ENCODE peak calls at places on chromosomes 5 and 9, in nine cellular contexts. F is hepatocyte, A is GM23338, R is mammary epithelial cell, E is aorta, K is brain microvascular endothelial cell, J is transverse colon, D is iPS DF 6.9, H is heart left ventricle. O is an unnamed sample. For H3K36me3, the result is how much of the 10 kb centered on the place peaks cover.

GRCh38 chr5:591746-592145 is 20.4 kb upstream of the CEP72 start:
- DNase-seq in F (no peak), A (no peak), R (no peak), E (no peak), K (no peak), J (no peak), D (no peak), H (no peak), O (no peak)

GRCh38 chr9:31028137-31028536 is 1356.3 kb upstream of the ACO1 start:
- DNase-seq in F (no peak), A (no peak), R (no peak), E (no peak), K (no peak), J (no peak), D (no peak), H (no peak), O (no peak)

GRCh38 chr9:14313378-14313940 is 482 bp downstream of the NFIB start:
- DNase-seq in F (peak), A (peak), R (no peak), E (no peak), K (peak), J (peak), D (no peak), H (no peak), O (no peak)

GRCh38 chr9:105457560-105458294 is 9.9 kb downstream of the FSD1L start:
- DNase-seq in F (no peak), A (no peak), R (peak), E (no peak), K (no peak), J (no peak), D (no peak), H (peak), O (no peak)

GRCh38 chr9:112820886-112821285 is 69.8 kb downstream of the SLC46A2 start:
- DNase-seq in F (no peak), A (no peak), R (peak), E (no peak), K (peak), J (no peak), D (no peak), H (no peak), O (no peak)

GRCh38 chr9:37745970-37746369 is 7.6 kb upstream of the TRMT10B start:
- DNase-seq in F (no peak), A (no peak), R (no peak), E (no peak), K (no peak), J (no peak), D (no peak), H (no peak), O (no peak)

GRCh38 chr5:72408602-72409001 is 88.4 kb downstream of the PTCD2 start:
- DNase-seq in F (peak), A (no peak), R (no peak), E (no peak), K (no peak), J (no peak), D (no peak), H (no peak), O (no peak)

GRCh38 chr9:6904366-6904765 is 146.6 kb downstream of the KDM4C start:
- DNase-seq in F (no peak), A (no peak), R (no peak), E (no peak), K (no peak), J (no peak), D (no peak), H (no peak), O (no peak)

GRCh38 chr5:173917788-173918786 is 29.9 kb downstream of the CPEB4 start:
- DNase-seq in F (peak), A (peak), R (peak), E (peak), K (peak), J (peak), D (peak), H (peak), O (peak)

GRCh38 chr5:31664566-31664965 is 25.6 kb downstream of the PDZD2 start:
- DNase-seq in F (no peak), A (peak), R (peak), E (no peak), K (no peak), J (no peak), D (peak), H (no peak), O (no peak)

GRCh38 chr9:106575903-106576755 is 286.8 kb upstream of the ZNF462 start:
- DNase-seq in F (no peak), A (no peak), R (no peak), E (no peak), K (no peak), J (no peak), D (no peak), H (no peak), O (no peak)

GRCh38 chr9:87725356-87725899 is 491 bp upstream of the CTSL start:
- DNase-seq in F (peak), A (peak), R (no peak), E (peak), K (peak), J (no peak), D (no peak), H (peak), O (no peak)

GRCh38 chr5:40292006-40292405 is 387.7 kb upstream of the PTGER4 start:
- DNase-seq in F (no peak), A (no peak), R (no peak), E (no peak), K (no peak), J (no peak), D (no peak), H (no peak), O (no peak)

GRCh38 chr9:133592731-133593409 is 16.3 kb downstream of the FAM163B start:
- DNase-seq in F (no peak), A (no peak), R (no peak), E (no peak), K (no peak), J (no peak), D (no peak), H (peak), O (no peak)

GRCh38 chr5:173963867-173964429 is 25.0 kb upstream of the C5orf47 start:
- DNase-seq in F (peak), A (peak), R (peak), E (no peak), K (no peak), J (peak), D (no peak), H (no peak), O (peak)

GRCh38 chr9:86280580-86280979 is 1.8 kb downstream of the ISCA1 start:
- DNase-seq in F (no peak), A (no peak), R (no peak), E (no peak), K (no peak), J (no peak), D (no peak), H (no peak), O (no peak)

GRCh38 chr5:135020111-135020895 is 13.7 kb downstream of the PITX1 start:
- DNase-seq in F (no peak), A (no peak), R (no peak), E (peak), K (no peak), J (no peak), D (no peak), H (no peak), O (no peak)

GRCh38 chr5:14753947-14754346 is 89.4 kb downstream of the OTULIN start:
- DNase-seq in F (no peak), A (no peak), R (no peak), E (no peak), K (no peak), J (no peak), D (no peak), H (no peak), O (no peak)

GRCh38 chr5:180399931-180400330 is 46.8 kb upstream of the GFPT2 start:
- DNase-seq in F (no peak), A (no peak), R (no peak), E (peak), K (no peak), J (no peak), D (no peak), H (no peak), O (no peak)

GRCh38 chr5:39657943-39658342 is 233.2 kb upstream of the DAB2 start:
- DNase-seq in F (no peak), A (no peak), R (no peak), E (no peak), K (no peak), J (no peak), D (no peak), H (no peak), O (no peak)

GRCh38 chr9:93601063-93601462 is 24.7 kb downstream of the PHF2 start:
- DNase-seq in F (no peak), A (no peak), R (no peak), E (peak), K (no peak), J (no peak), D (no peak), H (no peak), O (no peak)

GRCh38 chr5:110087829-110088228 is 398.1 kb downstream of the MAN2A1 start:
- DNase-seq in F (peak), A (no peak), R (no peak), E (no peak), K (no peak), J (no peak), D (no peak), H (no peak), O (no peak)

GRCh38 chr5:31935702-31936347 is 238.3 kb downstream of the GOLPH3 start:
- DNase-seq in F (peak), A (no peak), R (no peak), E (no peak), K (no peak), J (no peak), D (no peak), H (no peak), O (no peak)

GRCh38 chr9:72309366-72310133 is 55.5 kb downstream of the ZFAND5 start:
- DNase-seq in F (peak), A (no peak), R (peak), E (no peak), K (no peak), J (no peak), D (no peak), H (no peak), O (no peak)

GRCh38 chr5:8843766-8844165 is 702.1 kb downstream of the SEMA5A start:
- DNase-seq in F (peak), A (no peak), R (no peak), E (no peak), K (peak), J (no peak), D (no peak), H (peak), O (peak)

GRCh38 chr5:167352801-167353200 is 938.6 kb upstream of the WWC1 start:
- DNase-seq in F (no peak), A (no peak), R (no peak), E (no peak), K (no peak), J (no peak), D (no peak), H (no peak), O (no peak)

GRCh38 chr9:80906728-80907127 is 782.6 kb downstream of the TLE1 start:
- DNase-seq in F (no peak), A (no peak), R (no peak), E (peak), K (no peak), J (no peak), D (no peak), H (no peak), O (no peak)

GRCh38 chr5:74578356-74579044 is 62.0 kb downstream of the ENC1 start:
- DNase-seq in F (no peak), A (no peak), R (peak), E (no peak), K (no peak), J (no peak), D (no peak), H (no peak), O (no peak)

GRCh38 chr5:136028090-136028489 is 698 bp upstream of the TGFBI start:
- DNase-seq in F (no peak), A (no peak), R (no peak), E (no peak), K (no peak), J (no peak), D (no peak), H (no peak), O (no peak)

GRCh38 chr9:35645736-35646582 is 4.8 kb downstream of the SIT1 start:
- DNase-seq in F (peak), A (peak), R (peak), E (no peak), K (no peak), J (peak), D (no peak), H (peak), O (peak)

GRCh38 chr5:177465044-177465443 is 8.4 kb downstream of the DBN1 start:
- DNase-seq in F (no peak), A (no peak), R (no peak), E (no peak), K (no peak), J (no peak), D (no peak), H (no peak), O (no peak)
- H3K36me3 ChIP-seq in F (under half), A (half or more), R (under half), E (under half), K (half or more), J (under half), D (half or more), H (under half), O (under half)

GRCh38 chr5:139669681-139670368 is 21.7 kb downstream of the CXXC5 start:
- DNase-seq in F (no peak), A (no peak), R (no peak), E (no peak), K (no peak), J (peak), D (no peak), H (peak), O (peak)

GRCh38 chr5:139670369-139671095 is 22.4 kb downstream of the CXXC5 start:
- DNase-seq in F (no peak), A (no peak), R (no peak), E (no peak), K (no peak), J (peak), D (no peak), H (no peak), O (no peak)

GRCh38 chr5:139668924-139669680 is 21.0 kb downstream of the CXXC5 start:
- DNase-seq in F (no peak), A (no peak), R (no peak), E (no peak), K (no peak), J (no peak), D (no peak), H (no peak), O (no peak)

GRCh38 chr5:139668064-139668880 is 20.1 kb downstream of the CXXC5 start:
- DNase-seq in F (peak), A (peak), R (peak), E (no peak), K (no peak), J (no peak), D (no peak), H (peak), O (no peak)

DNA sequence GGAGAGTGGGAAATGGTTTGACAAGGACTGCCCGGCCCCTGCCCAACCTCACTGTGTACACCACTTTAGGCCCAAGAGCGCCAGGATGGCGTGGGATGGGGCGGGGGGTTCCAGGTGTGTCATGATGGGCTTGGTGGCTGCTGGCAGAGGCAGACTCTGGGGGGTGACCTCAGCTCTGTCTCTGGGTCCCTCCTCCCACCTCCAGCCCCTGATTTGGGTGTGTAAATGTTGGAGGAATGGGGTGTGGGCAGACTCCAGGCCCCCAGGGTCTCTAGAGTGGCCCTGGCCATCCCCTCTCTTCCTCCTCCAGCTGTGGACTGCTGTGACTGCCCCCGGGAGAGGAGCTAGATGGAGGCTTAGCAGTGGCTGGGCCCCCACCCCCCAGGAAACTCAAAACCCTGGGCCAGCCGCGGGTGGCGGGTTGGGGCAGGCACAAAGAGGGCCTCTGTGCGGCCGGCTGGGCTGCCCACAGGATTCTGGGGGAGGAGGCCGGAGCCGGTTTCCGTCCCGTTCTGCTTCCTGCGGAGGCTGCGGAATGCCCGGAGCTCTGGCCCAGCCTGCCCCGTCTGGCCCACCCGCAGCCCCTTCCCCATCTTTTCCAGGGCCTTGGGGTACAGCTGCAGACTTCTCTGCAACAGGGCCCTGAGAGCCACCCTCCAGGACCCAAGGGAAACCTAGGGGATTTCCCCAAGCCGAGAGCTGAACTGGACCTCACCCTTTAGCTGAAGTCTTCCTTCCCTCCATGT is 23.1 kb downstream of the CXXC5 start:
- DNase-seq in F (no peak), A (no peak), R (peak), E (no peak), K (no peak), J (no peak), D (no peak), H (peak), O (peak)
- H3K4me3 ChIP-seq in F (no peak), A (no peak), R (no peak), E (no peak), K (no peak), J (no peak), D (no peak), H (peak), O (no peak)

GRCh38 chr9:128382261-128382660 is 11.1 kb downstream of the URM1 start:
- DNase-seq in F (no peak), A (no peak), R (no peak), E (no peak), K (no peak), J (no peak), D (no peak), H (no peak), O (no peak)
- H3K36me3 ChIP-seq in F (under half), A (under half), R (under half), E (under half), K (under half), J (under half), D (under half), H (half or more), O (under half)

GRCh38 chr9:33163433-33164137 is 3.6 kb downstream of the B4GALT1 start:
- DNase-seq in F (no peak), A (no peak), R (no peak), E (no peak), K (no peak), J (no peak), D (no peak), H (no peak), O (no peak)
- H3K4me3 ChIP-seq in F (no peak), A (no peak), R (peak), E (no peak), K (no peak), J (no peak), D (no peak), H (peak), O (no peak)

GRCh38 chr9:131618785-131619184 is 73.5 kb downstream of the PRRT1B start:
- DNase-seq in F (no peak), A (no peak), R (no peak), E (no peak), K (no peak), J (no peak), D (no peak), H (no peak), O (peak)
- H3K36me3 ChIP-seq in F (under half), A (under half), R (under half), E (under half), K (under half), J (under half), D (under half), H (half or more), O (under half)

DNA sequence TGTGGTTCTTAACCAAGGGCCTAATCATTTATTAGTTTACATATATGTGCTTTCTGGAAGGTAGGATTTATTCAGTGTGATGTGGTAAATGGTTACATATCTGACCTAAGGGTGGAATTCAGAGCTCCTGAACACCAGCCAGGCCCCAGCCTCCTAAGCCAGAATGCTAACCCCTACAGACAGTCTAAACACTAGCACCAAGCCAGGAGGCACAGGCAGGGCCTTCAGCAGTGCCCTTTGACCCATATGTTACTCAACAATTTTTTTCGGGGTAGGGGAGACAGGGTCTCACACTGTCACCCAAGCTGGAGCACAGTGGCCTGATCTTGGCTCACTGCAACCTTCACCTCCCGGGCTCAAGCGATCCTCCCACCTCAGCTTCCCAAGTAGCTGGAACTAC is 40.3 kb downstream of the PRKACG start:
- DNase-seq in F (no peak), A (no peak), R (no peak), E (no peak), K (no peak), J (no peak), D (no peak), H (peak), O (no peak)
- H3K4me3 ChIP-seq in F (no peak), A (no peak), R (no peak), E (no peak), K (no peak), J (no peak), D (no peak), H (peak), O (no peak)

GRCh38 chr5:87393331-87393730 is 19.4 kb downstream of the CCNH start:
- DNase-seq in F (no peak), A (no peak), R (peak), E (no peak), K (no peak), J (no peak), D (no peak), H (no peak), O (no peak)
- H3K36me3 ChIP-seq in F (under half), A (half or more), R (under half), E (under half), K (under half), J (under half), D (under half), H (half or more), O (under half)

GRCh38 chr9:1050125-1050895 is at the start of gene DMRT2:
- DNase-seq in F (no peak), A (peak), R (peak), E (peak), K (peak), J (peak), D (peak), H (peak), O (peak)

GRCh38 chr9:1047605-1048235 is 2.4 kb upstream of the DMRT2 start:
- DNase-seq in F (no peak), A (peak), R (no peak), E (no peak), K (no peak), J (peak), D (no peak), H (peak), O (peak)

GRCh38 chr9:1049641-1050040 is 516 bp upstream of the DMRT2 start:
- DNase-seq in F (no peak), A (no peak), R (no peak), E (no peak), K (no peak), J (peak), D (no peak), H (no peak), O (peak)

GRCh38 chr9:1046639-1047604 is 3.2 kb upstream of the DMRT2 start:
- DNase-seq in F (no peak), A (peak), R (no peak), E (no peak), K (no peak), J (no peak), D (no peak), H (no peak), O (no peak)

DNA sequence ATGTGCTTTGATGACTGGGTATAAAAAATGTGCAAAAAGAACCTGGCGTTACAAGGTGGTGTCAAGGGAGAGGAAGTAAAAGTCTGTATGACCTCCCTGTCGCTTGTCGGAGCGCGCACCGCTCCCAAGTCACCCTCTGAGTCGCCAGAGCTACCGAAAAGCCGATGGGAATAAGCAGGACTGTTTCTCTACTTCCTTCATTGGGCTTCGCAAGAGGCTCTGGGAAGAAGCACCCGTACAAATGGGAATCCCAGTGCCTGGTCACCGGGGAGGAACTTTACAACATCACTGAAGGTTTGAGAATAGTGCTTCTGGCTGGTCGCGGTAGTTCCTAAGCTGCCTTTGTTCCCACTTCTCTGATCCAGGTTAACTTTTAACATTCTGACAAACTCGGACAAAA is 1.3 kb upstream of the DMRT2 start:
- DNase-seq in F (no peak), A (no peak), R (no peak), E (no peak), K (no peak), J (no peak), D (no peak), H (no peak), O (peak)
- H3K4me3 ChIP-seq in F (no peak), A (no peak), R (no peak), E (no peak), K (no peak), J (no peak), D (no peak), H (no peak), O (no peak)

O was measured in mucosa of descending colon.